ENCODE peak calls at places on chromosomes 4 and X, in four cellular contexts. V is H9, Z is mesendoderm, X is H1. P is an unnamed sample.

GRCh38 chr4:13674971-13675370 is 47.4 kb upstream of the BOD1L1 start:
- DNase-seq in Z (no peak), V (no peak), X (no peak), P (no peak)

GRCh38 chr4:118047043-118047442 is 12.8 kb downstream of the NDST3 start:
- DNase-seq in V (no peak), X (no peak), Z (no peak), P (no peak)

GRCh38 chrX:69136546-69137331 is 28.5 kb downstream of the PJA1 start:
- DNase-seq in Z (peak; percentile 51), V (peak; percentile 46), X (no peak), P (no peak)

GRCh38 chr4:42078184-42078801 is 74.2 kb downstream of the BEND4 start:
- DNase-seq in Z (no peak), X (no peak), V (no peak), P (no peak)

GRCh38 chr4:6840062-6840976 is 57.8 kb downstream of the KIAA0232 start:
- DNase-seq in Z (peak; percentile 14), X (no peak), V (no peak), P (peak; percentile 34)

GRCh38 chr4:34043131-34043530 is 2201.2 kb downstream of the ARAP2 start:
- DNase-seq in Z (no peak), V (no peak), X (no peak), P (no peak)

GRCh38 chr4:10457255-10457801 is at the start of gene ZNF518B:
- DNase-seq in X (no peak), V (peak; percentile 74), Z (peak; percentile 82), P (peak; percentile 48)

GRCh38 chrX:110089656-110090404 is 86.9 kb downstream of the TMEM164 start:
- DNase-seq in X (no peak), Z (no peak), V (no peak), P (no peak)

GRCh38 chr4:7539186-7539585 is 104.5 kb upstream of the PSAPL1 start:
- DNase-seq in X (no peak), Z (no peak), V (no peak), P (no peak)

GRCh38 chr4:149999485-150000074 is 78.7 kb upstream of the DCLK2 start:
- DNase-seq in X (no peak), Z (peak; percentile 65), V (no peak), P (peak; percentile 87)

GRCh38 chr4:56817840-56818491 is 3.5 kb downstream of the SPINK2 start:
- DNase-seq in Z (no peak), V (no peak), X (no peak), P (no peak)

GRCh38 chr4:76515975-76516853 is 81.2 kb downstream of the SHROOM3 start:
- DNase-seq in Z (no peak), V (no peak), X (no peak), P (no peak)
- H4K5ac ChIP-seq in Z (no peak overlapping the region), V (no peak overlapping the region), X (no peak overlapping the region), P (no peak overlapping the region)

GRCh38 chrX:150477364-150477763 is 91.1 kb upstream of the MTM1 start:
- DNase-seq in X (no peak), V (no peak), Z (no peak), P (no peak)
- H3K56ac ChIP-seq in X (no peak overlapping the region), V (no peak overlapping the region), Z (no peak overlapping the region), P (no peak overlapping the region)

GRCh38 chr4:8785656-8786142 is 85.9 kb downstream of the HMX1 start:
- DNase-seq in Z (no peak), X (no peak), V (no peak), P (no peak)
- H4K5ac ChIP-seq in Z (no peak overlapping the region), X (no peak overlapping the region), V (no peak overlapping the region), P (no peak overlapping the region)

DNA sequence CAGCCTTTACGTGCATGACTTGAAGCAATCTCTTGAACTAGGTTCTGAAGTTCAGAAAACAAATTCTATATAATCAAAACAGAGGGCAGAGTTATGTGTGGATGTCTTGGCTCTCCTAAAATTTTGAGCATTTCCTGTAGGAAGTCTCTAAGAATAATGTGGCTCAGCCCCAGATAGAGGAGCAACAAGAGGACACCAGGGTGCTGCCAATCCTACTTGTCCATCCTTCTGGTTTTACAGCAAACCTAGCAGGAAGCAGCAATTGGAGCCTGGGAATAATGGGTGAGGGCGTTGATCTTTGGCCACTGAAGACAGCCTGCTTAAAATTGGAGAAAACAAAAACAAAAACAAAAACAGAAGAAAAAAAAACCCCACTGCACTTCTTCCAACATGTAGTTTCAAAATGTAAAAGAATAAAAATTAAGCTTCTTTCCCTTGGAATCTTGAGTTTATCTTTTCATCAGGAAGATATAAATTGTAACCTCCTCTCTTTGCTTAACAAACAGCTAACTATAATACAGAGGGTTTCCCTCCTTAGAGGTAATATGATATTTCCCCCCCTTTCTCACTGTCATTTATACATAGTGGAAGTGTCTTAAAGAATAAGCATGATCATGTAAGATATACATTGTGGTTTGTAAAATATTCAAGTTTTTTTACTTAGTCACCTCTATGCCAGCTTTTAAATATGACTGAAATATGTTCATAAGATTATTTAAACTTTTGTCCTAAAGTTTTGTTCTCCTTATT is 130.6 kb downstream of the FBXO8 start:
- DNase-seq in V (peak; percentile 47), Z (peak; percentile 33), X (no peak), P (no peak)
- H3K56ac ChIP-seq in V (no peak overlapping the region), Z (no peak overlapping the region), X (no peak overlapping the region), P (no peak overlapping the region)

DNA sequence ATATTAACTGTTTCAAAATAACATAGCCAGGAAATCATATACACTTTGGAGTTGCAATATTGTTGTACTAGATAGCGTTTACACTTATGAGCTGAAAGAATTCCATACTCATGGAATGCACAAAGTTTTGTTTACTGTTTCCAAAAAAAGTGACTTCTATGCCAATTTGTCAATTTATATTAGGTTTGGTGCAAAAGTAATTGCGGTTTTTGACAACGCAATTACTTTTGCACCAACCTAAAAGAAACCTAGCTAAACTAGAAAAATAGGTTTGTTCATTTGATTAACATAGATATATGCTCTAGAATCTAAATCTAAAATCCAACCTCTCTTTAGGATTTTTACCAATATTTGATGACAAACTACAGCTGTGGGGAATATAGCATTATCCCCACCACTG is 15.2 kb downstream of the RXFP1 start:
- DNase-seq in Z (no peak), V (no peak), X (no peak), P (no peak)
- H4K5ac ChIP-seq in Z (no peak overlapping the region), V (no peak overlapping the region), X (no peak overlapping the region), P (no peak overlapping the region)

GRCh38 chr4:23388699-23389395 is 501.0 kb downstream of the PPARGC1A start:
- DNase-seq in Z (no peak), X (no peak), V (no peak), P (no peak)
- H3K56ac ChIP-seq in Z (no peak overlapping the region), X (no peak overlapping the region), V (no peak overlapping the region), P (no peak overlapping the region)

GRCh38 chr4:30767147-30767546 is 47.0 kb downstream of the PCDH7 start:
- DNase-seq in V (no peak), Z (peak; percentile 39), X (no peak), P (no peak)
- H4K5ac ChIP-seq in V (no peak overlapping the region), Z (no peak overlapping the region), X (no peak overlapping the region), P (no peak overlapping the region)

GRCh38 chr4:1771555-1772305 is 21.4 kb upstream of the FGFR3 start:
- DNase-seq in Z (no peak), V (no peak), X (no peak), P (no peak)

GRCh38 chr4:1776521-1777161 is 16.5 kb upstream of the FGFR3 start:
- DNase-seq in V (no peak), Z (no peak), X (no peak), P (no peak)

GRCh38 chr4:1775731-1776500 is 17.2 kb upstream of the FGFR3 start:
- DNase-seq in Z (no peak), X (no peak), V (no peak), P (no peak)

GRCh38 chr4:1772869-1773538 is 20.1 kb upstream of the FGFR3 start:
- DNase-seq in V (no peak), Z (no peak), X (no peak), P (no peak)

DNA sequence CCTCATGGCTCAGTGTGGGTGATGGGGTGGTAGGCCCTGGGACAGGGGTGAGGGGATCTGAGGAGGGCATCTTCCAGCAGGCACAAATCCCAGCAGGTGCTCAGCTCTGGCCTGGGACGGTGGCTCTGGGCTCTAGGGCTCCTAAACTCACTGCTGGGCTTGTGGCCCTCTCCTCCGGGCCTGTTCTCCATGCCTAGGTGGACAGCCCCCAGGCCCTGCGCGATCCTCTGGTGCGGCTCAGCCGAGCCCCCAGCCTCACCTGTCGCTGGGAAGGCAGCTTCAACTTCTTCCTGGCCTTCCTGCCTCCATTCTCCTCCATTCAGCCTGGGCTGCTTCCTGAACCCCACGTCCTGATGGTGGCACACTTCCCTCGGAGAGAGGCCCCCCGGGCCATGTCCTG is 19.3 kb upstream of the FGFR3 start:
- DNase-seq in X (no peak), V (no peak), Z (no peak), P (no peak)
- H3K56ac ChIP-seq in X (no peak overlapping the region), V (no peak overlapping the region), Z (no peak overlapping the region), P (no peak overlapping the region)

GRCh38 chr4:112152496-112152895 is 7.2 kb downstream of the FAM241A start:
- DNase-seq in V (no peak), Z (no peak), X (no peak), P (no peak)
- H4K5ac ChIP-seq in V (no peak overlapping the region), Z (no peak overlapping the region), X (no peak overlapping the region), P (no peak overlapping the region)